ENCODE peak calls at places on chromosomes 7 and 10, in six cellular contexts. Q is heart right ventricle, S is omental fat pad, D is dermis blood vessel endothelial cell, Y is T-helper 2 cell, C is NCI-H1092 treated with DMSO at 0.1 percent for 48 hours. T is an unnamed sample.

GRCh38 chr10:3747984-3748383 is 37.0 kb downstream of the KLF6 start:
- DNase-seq in Q (no peak), S (no peak), D (peak; percentile 78), Y (no peak), C (no peak), T (peak; percentile 94)

GRCh38 chr7:29386196-29386765 is 177.4 kb upstream of the PRR15 start:
- DNase-seq in Q (no peak), S (no peak), D (no peak), Y (no peak), C (peak; percentile 69), T (no peak)

GRCh38 chr10:35460852-35461460 is 124.6 kb downstream of the CCNY start:
- DNase-seq in Q (no peak), S (no peak), D (no peak), Y (no peak), C (no peak), T (no peak)

GRCh38 chr10:35355971-35356724 is 19.8 kb downstream of the CCNY start:
- DNase-seq in Q (no peak), S (no peak), D (no peak), Y (no peak), C (no peak), T (no peak)

GRCh38 chr10:121696854-121697253 is 98.6 kb upstream of the FGFR2 start:
- DNase-seq in Q (no peak), S (no peak), D (peak; percentile 21), Y (no peak), C (no peak), T (peak; percentile 3)

GRCh38 chr7:30845426-30846135 is 66.1 kb upstream of the AQP1 start:
- DNase-seq in Q (peak; percentile 53), S (no peak), D (peak; percentile 36), Y (no peak), C (no peak), T (peak; percentile 40)

GRCh38 chr10:128050937-128051336 is 75.3 kb downstream of the MKI67 start:
- DNase-seq in Q (no peak), S (no peak), D (no peak), Y (no peak), C (no peak), T (no peak)

GRCh38 chr7:6271694-6272371 is 591 bp downstream of the CYTH3 start:
- DNase-seq in Q (peak; percentile 43), S (no peak), D (peak; percentile 33), Y (no peak), C (peak; percentile 33), T (peak; percentile 31)

GRCh38 chr7:70383369-70383768 is 748.6 kb upstream of the GALNT17 start:
- DNase-seq in Q (no peak), S (no peak), D (no peak), Y (no peak), C (no peak), T (no peak)

GRCh38 chr7:2853147-2853546 is 9.0 kb upstream of the GNA12 start:
- DNase-seq in Q (no peak), S (no peak), D (peak; percentile 65), Y (no peak), C (no peak), T (no peak)

GRCh38 chr10:60182691-60183090 is 207.0 kb downstream of the ANK3 start:
- DNase-seq in Q (no peak), S (no peak), D (peak; percentile 45), Y (no peak), C (no peak), T (peak; percentile 10)

GRCh38 chr10:133458021-133458709 is 4.4 kb downstream of the SCART1 start:
- DNase-seq in Q (no peak), S (no peak), D (no peak), Y (no peak), C (no peak), T (no peak)

GRCh38 chr10:124230586-124231187 is 137.3 kb upstream of the CHST15 start:
- DNase-seq in Q (no peak), S (no peak), D (no peak), Y (no peak), C (no peak), T (no peak)

GRCh38 chr10:17923728-17924127 is 28.0 kb upstream of the SLC39A12 start:
- DNase-seq in Q (no peak), S (no peak), D (no peak), Y (no peak), C (no peak), T (no peak)

GRCh38 chr10:43252166-43252784 is 14.6 kb downstream of the RASGEF1A start:
- DNase-seq in Q (no peak), S (peak; percentile 15), D (no peak), Y (no peak), C (no peak), T (no peak)

GRCh38 chr7:50851451-50851850 is 68.8 kb upstream of the GRB10 start:
- DNase-seq in Q (no peak), S (no peak), D (peak; percentile 53), Y (no peak), C (no peak), T (no peak)

GRCh38 chr10:116113721-116114501 is 159.1 kb downstream of the GFRA1 start:
- DNase-seq in Q (no peak), S (no peak), D (peak; percentile 5), Y (no peak), C (no peak), T (peak; percentile 1)